ENCODE peak calls at places on chromosomes 1 and 21, in six cellular contexts. L is mesenchymal stem cell, G is mesendoderm, T is IMR-90, Q is neuronal stem cell, I is H1. R is an unnamed sample.

GRCh38 chr1:4468804-4469514 is 185.4 kb upstream of the AJAP1 start:
- DNase-seq in L (no peak), G (no peak), T (no peak), Q (no peak), I (no peak), R (no peak)

GRCh38 chr1:113617438-113618141 is 141.7 kb downstream of the PHTF1 start:
- DNase-seq in L (no peak), G (no peak), T (peak), Q (no peak), I (no peak), R (no peak)

GRCh38 chr1:91693542-91693941 is 192.4 kb downstream of the TGFBR3 start:
- DNase-seq in L (no peak), G (no peak), T (peak), Q (no peak), I (no peak), R (no peak)

GRCh38 chr1:201217146-201217545 is 26.5 kb downstream of the IGFN1 start:
- DNase-seq in L (no peak), G (no peak), T (no peak), Q (no peak), I (peak), R (no peak)

GRCh38 chr1:112840631-112841624 is 115.1 kb downstream of the SLC16A1 start:
- DNase-seq in L (no peak), G (peak), T (no peak), Q (no peak), I (no peak), R (no peak)

GRCh38 chr1:224378855-224379631 is 22.4 kb downstream of the CNIH4 start:
- DNase-seq in L (no peak), G (no peak), T (no peak), Q (no peak), I (no peak), R (no peak)

GRCh38 chr1:91731815-91732214 is 154.1 kb downstream of the TGFBR3 start:
- DNase-seq in L (no peak), G (no peak), T (peak), Q (no peak), I (no peak), R (no peak)

GRCh38 chr1:156987715-156988114 is 57.8 kb downstream of the ARHGEF11 start:
- DNase-seq in L (no peak), G (no peak), T (no peak), Q (no peak), I (peak), R (no peak)

GRCh38 chr1:19439464-19440171 is 45.7 kb downstream of the CAPZB start:
- DNase-seq in L (no peak), G (peak), T (no peak), Q (no peak), I (no peak), R (no peak)

GRCh38 chr1:190129367-190129766 is 348.3 kb downstream of the BRINP3 start:
- DNase-seq in L (no peak), G (no peak), T (no peak), Q (no peak), I (no peak), R (no peak)

GRCh38 chr1:195097316-195097715 is 1510.9 kb downstream of the KCNT2 start:
- DNase-seq in L (no peak), G (no peak), T (no peak), Q (no peak), I (no peak), R (no peak)

GRCh38 chr1:229203991-229204632 is 66.8 kb upstream of the RAB4A start:
- DNase-seq in L (no peak), G (no peak), T (no peak), Q (no peak), I (peak), R (no peak)

GRCh38 chr1:219066631-219067349 is 106.9 kb upstream of the LYPLAL1 start:
- DNase-seq in L (peak), G (peak), T (peak), Q (no peak), I (no peak), R (no peak)

GRCh38 chr1:230141002-230141648 is 74.1 kb downstream of the GALNT2 start:
- DNase-seq in L (peak), G (no peak), T (peak), Q (no peak), I (no peak), R (no peak)

GRCh38 chr1:172451002-172451443 is 7.2 kb upstream of the PIGC start:
- DNase-seq in L (peak), G (no peak), T (peak), Q (no peak), I (no peak), R (no peak)

GRCh38 chr21:44637018-44637850 is at the start of gene KRTAP10-10:
- DNase-seq in L (no peak), G (no peak), T (no peak), Q (no peak), I (no peak), R (peak)

GRCh38 chr1:25573591-25573930 is 30.2 kb downstream of the LDLRAP1 start:
- DNase-seq in L (no peak), G (no peak), T (no peak), Q (no peak), I (no peak), R (no peak)

GRCh38 chr1:30090421-30090820 is 633.0 kb downstream of the MATN1 start:
- DNase-seq in L (no peak), G (no peak), T (no peak), Q (no peak), I (no peak), R (no peak)

GRCh38 chr1:222124602-222125001 is 382.7 kb upstream of the DUSP10 start:
- DNase-seq in L (no peak), G (peak), T (no peak), Q (no peak), I (no peak), R (no peak)

GRCh38 chr1:208007319-208007937 is 96.5 kb upstream of the CD34 start:
- DNase-seq in L (no peak), G (no peak), T (no peak), Q (no peak), I (no peak), R (no peak)

GRCh38 chr1:197924516-197925123 is 7.4 kb downstream of the LHX9 start:
- DNase-seq in L (peak), G (peak), T (peak), Q (peak), I (no peak), R (no peak)

GRCh38 chr1:232576537-232576936 is 53.4 kb downstream of the SIPA1L2 start:
- DNase-seq in L (no peak), G (no peak), T (no peak), Q (no peak), I (no peak), R (no peak)

GRCh38 chr1:156804572-156805243 is 11.9 kb downstream of the SH2D2A start:
- DNase-seq in L (peak), G (peak), T (peak), Q (no peak), I (no peak), R (no peak)

GRCh38 chr1:189429610-189430009 is 1048.1 kb downstream of the BRINP3 start:
- DNase-seq in L (peak), G (peak), T (peak), Q (peak), I (no peak), R (peak)

GRCh38 chr1:39258146-39258924 is 53.8 kb downstream of the MACF1 start:
- DNase-seq in L (peak), G (peak), T (peak), Q (peak), I (peak), R (peak)

GRCh38 chr1:27963393-27963792 is 3.6 kb downstream of the XKR8 start:
- DNase-seq in L (no peak), G (no peak), T (no peak), Q (no peak), I (no peak), R (no peak)

GRCh38 chr1:107480548-107480947 is 339.7 kb downstream of the NTNG1 start:
- DNase-seq in L (no peak), G (no peak), T (no peak), Q (no peak), I (no peak), R (no peak)

GRCh38 chr21:45894107-45894810 is 87.3 kb upstream of the COL6A1 start:
- DNase-seq in L (peak), G (no peak), T (peak), Q (no peak), I (no peak), R (no peak)

GRCh38 chr1:2585318-2586092 is 1.1 kb upstream of the PRXL2B start:
- DNase-seq in L (peak), G (peak), T (peak), Q (peak), I (peak), R (peak)

GRCh38 chr21:35801388-35801787 is 258.9 kb downstream of the SETD4 start:
- DNase-seq in L (no peak), G (no peak), T (no peak), Q (no peak), I (no peak), R (no peak)

GRCh38 chr1:68758666-68759209 is 261.9 kb upstream of the DEPDC1 start:
- DNase-seq in L (no peak), G (peak), T (no peak), Q (no peak), I (no peak), R (peak)

GRCh38 chr1:183567584-183567983 is 22.7 kb downstream of the NCF2 start:
- DNase-seq in L (no peak), G (no peak), T (peak), Q (no peak), I (no peak), R (no peak)

GRCh38 chr1:8627728-8628127 is 189.7 kb downstream of the RERE start:
- DNase-seq in L (no peak), G (no peak), T (no peak), Q (no peak), I (no peak), R (no peak)

GRCh38 chr21:42711667-42712066 is 58.2 kb downstream of the PDE9A start:
- DNase-seq in L (no peak), G (no peak), T (no peak), Q (peak), I (no peak), R (no peak)

GRCh38 chr21:40924641-40925040 is 77.7 kb upstream of the DSCAM start:
- DNase-seq in L (no peak), G (no peak), T (no peak), Q (no peak), I (no peak), R (no peak)

GRCh38 chr1:10557714-10558113 is 83.0 kb downstream of the PEX14 start:
- DNase-seq in L (no peak), G (no peak), T (no peak), Q (no peak), I (no peak), R (no peak)

GRCh38 chr1:213568929-213569815 is 418.6 kb upstream of the PROX1 start:
- DNase-seq in L (no peak), G (no peak), T (no peak), Q (no peak), I (no peak), R (no peak)

GRCh38 chr1:3417082-3417728 is 37.3 kb upstream of the ARHGEF16 start:
- DNase-seq in L (no peak), G (no peak), T (no peak), Q (no peak), I (no peak), R (no peak)

GRCh38 chr1:201614262-201615015 is 75.5 kb downstream of the NAV1 start:
- DNase-seq in L (peak), G (peak), T (peak), Q (peak), I (peak), R (peak)

GRCh38 chr1:53176452-53177344 is 19.9 kb upstream of the CPT2 start:
- DNase-seq in L (peak), G (no peak), T (peak), Q (no peak), I (no peak), R (no peak)

GRCh38 chr1:6512245-6512907 is 20.9 kb upstream of the PLEKHG5 start:
- DNase-seq in L (no peak), G (no peak), T (no peak), Q (no peak), I (no peak), R (no peak)
- H3K4ac ChIP-seq in L (no peak), G (no peak), T (no peak), Q (peak), I (no peak), R (no peak)

DNA sequence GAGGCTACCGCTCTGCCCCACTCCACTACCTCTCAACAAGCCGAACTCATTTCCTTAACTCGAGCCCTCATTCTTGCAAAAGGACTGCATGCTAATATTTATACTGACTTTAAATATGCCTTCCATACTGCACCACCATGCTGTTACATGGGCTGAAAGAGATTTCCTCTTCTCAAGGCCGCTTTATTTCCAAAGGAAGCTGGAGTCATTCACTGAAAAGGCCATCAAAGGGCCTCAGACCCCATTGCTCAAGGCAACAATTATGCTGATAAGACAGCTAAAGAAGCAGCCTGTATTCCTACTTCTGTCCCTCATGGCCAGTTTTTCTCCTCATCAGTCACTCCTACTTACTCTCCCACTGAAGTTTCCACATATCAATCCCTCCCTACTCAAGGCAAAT is 6.9 kb upstream of the HPDL start:
- DNase-seq in L (no peak), G (no peak), T (no peak), Q (no peak), I (no peak), R (no peak)
- H2BK15ac ChIP-seq in L (no peak), G (no peak), T (no peak), Q (no peak), I (no peak), R (no peak)

DNA sequence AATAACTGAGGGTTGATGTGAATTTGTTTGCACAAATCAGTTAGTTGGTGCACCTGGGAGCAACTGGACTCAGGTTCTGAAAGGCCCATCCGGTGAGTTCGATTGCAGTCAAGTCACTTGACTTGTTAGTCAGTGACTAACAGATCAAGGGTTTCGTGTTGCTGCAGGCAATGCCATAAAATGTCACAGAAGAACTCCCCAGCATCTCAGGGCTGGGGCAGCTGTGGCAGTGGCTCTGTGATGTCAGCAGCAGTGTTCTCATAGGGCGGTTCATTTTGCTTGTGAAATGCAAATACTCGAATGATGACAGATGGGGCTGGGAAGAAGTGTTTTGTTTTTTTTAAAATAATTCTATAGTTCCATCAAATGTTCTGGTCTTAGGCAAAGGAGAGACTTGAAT is 287.8 kb downstream of the LMX1A start:
- DNase-seq in L (no peak), G (no peak), T (no peak), Q (no peak), I (no peak), R (no peak)
- H3K4ac ChIP-seq in L (no peak), G (no peak), T (no peak), Q (no peak), I (no peak), R (no peak)

GRCh38 chr1:61569212-61569621 is 155.7 kb downstream of the TM2D1 start:
- DNase-seq in L (no peak), G (peak), T (no peak), Q (no peak), I (no peak), R (no peak)
- H2BK15ac ChIP-seq in L (no peak), G (no peak), T (no peak), Q (no peak), I (no peak), R (no peak)

DNA sequence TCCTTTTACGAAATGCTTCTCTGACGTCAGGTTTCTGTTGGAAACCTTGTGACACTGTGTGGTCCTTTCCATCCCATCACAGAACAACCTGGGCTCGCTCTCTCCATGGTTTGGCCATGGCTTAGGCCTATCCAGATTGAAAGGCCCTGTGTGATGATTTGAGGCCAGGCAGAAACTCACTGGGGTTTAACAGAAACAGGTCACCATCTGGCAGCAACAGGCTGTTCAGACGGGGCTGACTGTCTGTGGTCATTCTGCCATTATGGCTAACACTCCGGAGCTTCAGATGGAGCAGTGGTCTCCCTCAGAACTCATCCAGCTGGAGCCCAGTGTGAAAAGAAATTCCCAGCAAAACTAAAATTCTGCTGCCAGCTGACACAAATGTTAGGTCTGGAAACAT is 9.3 kb downstream of the PLEKHM2 start:
- DNase-seq in L (no peak), G (no peak), T (no peak), Q (no peak), I (no peak), R (no peak)
- H3K4ac ChIP-seq in L (no peak), G (no peak), T (no peak), Q (no peak), I (no peak), R (no peak)